ENCODE peak calls at places on chromosome 11, in nine cellular contexts. G is RPMI8226; B is stimulated activated CD4-positive, alpha-beta T cell treated with anti-CD3 and anti-CD28 coated beads, TNF-alpha, amount 100 ng/mL, for 4 hours; K is kidney; Y is GM12865; T is coronary artery; H is progenitor cell of endocrine pancreas; O is stimulated activated CD8-positive, alpha-beta memory T cell treated with anti-CD3 and anti-CD28 coated beads, Interleukin-7, amount 100 ng/mL, for 1 hour; E is activated naive CD8-positive, alpha-beta T cell treated with anti-CD3 and anti-CD28 coated beads, Interleukin-2, amount 50 U/mL, for 16 hours. Q is an unnamed sample.

GRCh38 chr11:102453286-102453797 is 777 bp upstream of the TMEM123 start:
- DNase-seq in Y (no peak), E (no peak), H (no peak), B (peak; percentile 40), O (no peak), K (no peak), G (peak; percentile 36), T (no peak), Q (no peak)

GRCh38 chr11:66333220-66333877 is 2.9 kb downstream of the RIN1 start:
- DNase-seq in G (no peak), H (no peak), K (peak; percentile 51), O (no peak), T (peak; percentile 64), E (no peak), B (no peak), Y (no peak), Q (no peak)

GRCh38 chr11:34339149-34340064 is 18.4 kb downstream of the ABTB2 start:
- DNase-seq in B (no peak), H (no peak), G (no peak), Y (peak; percentile 37), O (no peak), T (peak; percentile 54), E (no peak), K (no peak), Q (peak; percentile 64)

GRCh38 chr11:132604446-132604845 is 927.9 kb downstream of the OPCML start:
- DNase-seq in B (no peak), O (no peak), H (no peak), G (no peak), K (no peak), T (no peak), Y (no peak), E (no peak), Q (no peak)

GRCh38 chr11:68043349-68044144 is 4.7 kb downstream of the TCIRG1 start:
- DNase-seq in K (peak; percentile 80), B (no peak), E (no peak), T (no peak), G (no peak), Y (no peak), H (no peak), O (no peak), Q (peak; percentile 80)

GRCh38 chr11:121418625-121419114 is 33.4 kb upstream of the SORL1 start:
- DNase-seq in B (no peak), H (no peak), K (no peak), G (peak; percentile 85), E (no peak), O (peak; percentile 3), Y (peak; percentile 29), T (no peak), Q (no peak)

GRCh38 chr11:121643530-121644512 is 191.1 kb upstream of the SORL1-AS1 start:
- DNase-seq in B (no peak), G (no peak), H (no peak), T (no peak), E (no peak), O (no peak), Y (no peak), K (no peak), Q (no peak)

GRCh38 chr11:77602385-77603105 is 12.8 kb downstream of the AQP11 start:
- DNase-seq in E (no peak), T (no peak), K (no peak), B (no peak), H (no peak), G (no peak), Y (no peak), O (no peak), Q (peak; percentile 99)

GRCh38 chr11:72239296-72239848 is 4.6 kb downstream of the PHOX2A start:
- DNase-seq in T (no peak), G (no peak), K (peak; percentile 91), H (no peak), B (no peak), O (no peak), Y (peak; percentile 55), E (no peak), Q (no peak)

GRCh38 chr11:57604289-57605010 is 7.0 kb downstream of the SERPING1 start:
- DNase-seq in Y (no peak), T (no peak), O (no peak), K (no peak), H (no peak), E (no peak), B (no peak), G (no peak), Q (no peak)

GRCh38 chr11:69416123-69416475 is 65.4 kb upstream of the LINC01488 start:
- DNase-seq in H (no peak), O (no peak), T (no peak), E (no peak), G (peak; percentile 31), B (no peak), K (no peak), Y (no peak), Q (no peak)

GRCh38 chr11:64500176-64501013 is 90.6 kb upstream of the SLC22A12 start:
- DNase-seq in H (no peak), G (no peak), T (no peak), O (no peak), Y (no peak), B (no peak), E (no peak), K (no peak), Q (no peak)

GRCh38 chr11:2342981-2343380 is 34.1 kb upstream of the CD81 start:
- DNase-seq in G (no peak), Y (no peak), O (no peak), K (no peak), T (no peak), H (no peak), B (no peak), E (no peak), Q (no peak)

GRCh38 chr11:10318527-10318802 is 13.6 kb downstream of the ADM start:
- DNase-seq in K (no peak), G (peak; percentile 83), H (no peak), Y (peak; percentile 10), T (no peak), E (no peak), O (no peak), B (no peak), Q (no peak)

GRCh38 chr11:20261526-20261925 is 101.3 kb upstream of the DBX1 start:
- DNase-seq in K (no peak), O (no peak), T (no peak), H (no peak), Y (no peak), B (no peak), E (no peak), G (no peak), Q (no peak)

GRCh38 chr11:17490938-17491337 is 14.3 kb upstream of the ABCC8 start:
- DNase-seq in G (no peak), Y (no peak), H (no peak), E (no peak), B (no peak), T (no peak), O (no peak), K (peak; percentile 89), Q (no peak)

GRCh38 chr11:103358251-103358650 is 249.0 kb downstream of the DYNC2H1 start:
- DNase-seq in B (no peak), G (no peak), K (no peak), H (no peak), O (no peak), T (no peak), Y (no peak), E (no peak), Q (no peak)

GRCh38 chr11:93160156-93160555 is 37.6 kb downstream of the SLC36A4 start:
- DNase-seq in E (no peak), K (no peak), T (no peak), B (no peak), Y (no peak), G (no peak), H (no peak), O (no peak), Q (no peak)

GRCh38 chr11:30825723-30826122 is 239.6 kb upstream of the MPPED2 start:
- DNase-seq in H (no peak), Y (no peak), O (no peak), T (no peak), B (no peak), G (no peak), E (no peak), K (no peak), Q (no peak)

GRCh38 chr11:67423891-67424613 is 4.2 kb upstream of the RPS6KB2 start:
- DNase-seq in E (no peak), G (no peak), T (no peak), Y (no peak), H (no peak), B (no peak), O (no peak), K (no peak), Q (no peak)

GRCh38 chr11:11408436-11409221 is 55.6 kb upstream of the CSNK2A3 start:
- DNase-seq in K (no peak), G (no peak), B (no peak), O (no peak), H (no peak), T (no peak), E (no peak), Y (no peak), Q (no peak)

GRCh38 chr11:110294509-110294908 is 1.9 kb downstream of the RDX start:
- DNase-seq in T (no peak), O (no peak), E (no peak), B (no peak), H (no peak), K (no peak), Y (no peak), G (no peak), Q (no peak)

GRCh38 chr11:128512478-128513127 is 74.8 kb downstream of the ETS1 start:
- DNase-seq in H (no peak), Y (no peak), E (no peak), G (no peak), O (no peak), T (no peak), B (no peak), K (no peak), Q (no peak)